ENCODE peak calls at places on chromosomes 1 and 21, in four cellular contexts. One of them, this sample, is unnamed.

GRCh38 chr1:168507271-168507670 is 36.5 kb downstream of the XCL2 start:
- DNase-seq in GM12878: no peak
- DNase-seq in A549: no peak
- DNase-seq in K562: no peak
- DNase-seq in this sample: no peak

GRCh38 chr1:2132222-2133038 is 62.1 kb downstream of the FAAP20 start:
- DNase-seq in A549: peak
- DNase-seq in K562: peak
- DNase-seq in GM12878: no peak
- DNase-seq in this sample: peak

GRCh38 chr1:159015440-159015909 is 5.8 kb downstream of the IFI16 start:
- DNase-seq in A549: peak
- DNase-seq in GM12878: peak
- DNase-seq in K562: no peak
- DNase-seq in this sample: no peak

GRCh38 chr1:181778630-181779285 is 282.8 kb downstream of the ZNF648 start:
- DNase-seq in GM12878: no peak
- DNase-seq in A549: peak
- DNase-seq in K562: no peak
- DNase-seq in this sample: no peak

GRCh38 chr1:61007534-61008364 is 74.6 kb upstream of the NFIA start:
- DNase-seq in A549: no peak
- DNase-seq in GM12878: no peak
- DNase-seq in K562: no peak
- DNase-seq in this sample: no peak

GRCh38 chr1:187871177-187871576 is 1042.4 kb downstream of the PLA2G4A start:
- DNase-seq in GM12878: no peak
- DNase-seq in A549: no peak
- DNase-seq in K562: no peak
- DNase-seq in this sample: no peak

GRCh38 chr1:50603274-50604271 is 180.3 kb upstream of the DMRTA2 start:
- DNase-seq in GM12878: no peak
- DNase-seq in K562: no peak
- DNase-seq in A549: peak
- DNase-seq in this sample: no peak

GRCh38 chr1:12359734-12360133 is 129.9 kb downstream of the VPS13D start:
- DNase-seq in GM12878: no peak
- DNase-seq in A549: no peak
- DNase-seq in K562: no peak
- DNase-seq in this sample: no peak

GRCh38 chr1:154784924-154785531 is 85.1 kb downstream of the KCNN3 start:
- DNase-seq in GM12878: peak
- DNase-seq in K562: no peak
- DNase-seq in A549: no peak
- DNase-seq in this sample: peak

DNA sequence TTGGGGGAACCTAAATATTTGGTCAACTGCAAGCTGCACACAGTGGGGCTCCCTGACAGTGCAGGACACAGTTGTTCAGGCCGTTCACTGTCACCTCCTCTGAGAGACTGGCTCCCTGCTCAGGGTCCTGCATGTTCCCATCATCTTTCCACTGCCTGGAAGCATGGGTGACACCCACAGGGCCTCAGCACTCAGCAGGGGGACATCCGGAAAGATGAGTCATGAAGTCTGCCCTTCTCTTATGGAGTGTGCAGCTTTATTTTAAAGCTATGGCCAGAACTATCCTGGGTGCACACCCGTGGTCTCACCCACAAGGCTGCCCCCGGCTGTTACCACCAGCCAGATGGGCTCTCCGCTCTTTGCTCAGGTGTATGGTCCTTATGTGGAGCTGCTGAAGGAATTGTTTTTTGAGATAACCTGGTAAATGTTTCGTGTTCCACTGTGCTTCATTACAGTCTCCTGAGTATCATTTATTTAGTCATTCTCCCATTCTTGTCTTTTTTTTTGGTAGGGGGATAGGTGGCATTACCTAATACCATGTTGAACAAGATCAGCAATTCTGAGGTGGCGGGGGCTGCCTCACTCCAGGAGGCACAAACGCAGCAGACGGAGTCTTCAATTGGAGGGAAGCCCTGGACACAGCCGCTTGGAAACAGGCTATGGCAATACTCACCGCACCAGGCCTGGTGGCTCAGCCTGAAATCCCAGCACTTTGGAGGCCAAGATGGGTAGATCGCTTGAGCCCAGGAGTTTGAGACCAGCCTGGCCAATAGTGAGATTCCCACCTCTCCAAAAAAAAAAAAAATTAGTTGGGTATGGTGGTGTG is 14.3 kb downstream of the TRIM11 start:
- DNase-seq in K562: peak
- DNase-seq in GM12878: no peak
- DNase-seq in A549: no peak
- DNase-seq in this sample: no peak
- TF ChIP-seq POLR2AphosphoS2 in K562: peak
- TF ChIP-seq POLR2AphosphoS2 in GM12878: no peak
- TF ChIP-seq POLR2AphosphoS2 in A549: no peak
- TF ChIP-seq POLR2AphosphoS2 in this sample: no peak

GRCh38 chr1:21593231-21593630 is 75.9 kb downstream of the RAP1GAP start:
- DNase-seq in K562: no peak
- DNase-seq in A549: no peak
- DNase-seq in GM12878: no peak
- DNase-seq in this sample: no peak

GRCh38 chr1:21594495-21594894 is 74.7 kb downstream of the RAP1GAP start:
- DNase-seq in K562: peak
- DNase-seq in A549: no peak
- DNase-seq in GM12878: no peak
- DNase-seq in this sample: no peak

GRCh38 chr1:21590906-21591301 is 78.3 kb downstream of the RAP1GAP start:
- DNase-seq in K562: no peak
- DNase-seq in A549: no peak
- DNase-seq in GM12878: no peak
- DNase-seq in this sample: no peak

GRCh38 chr1:21590116-21590905 is 78.8 kb downstream of the RAP1GAP start:
- DNase-seq in A549: no peak
- DNase-seq in GM12878: no peak
- DNase-seq in K562: no peak
- DNase-seq in this sample: no peak

GRCh38 chr1:21592086-21592865 is 76.9 kb downstream of the RAP1GAP start:
- DNase-seq in A549: no peak
- DNase-seq in K562: no peak
- DNase-seq in GM12878: no peak
- DNase-seq in this sample: no peak
- TF ChIP-seq POLR2AphosphoS2 in A549: no peak
- TF ChIP-seq POLR2AphosphoS2 in K562: no peak
- TF ChIP-seq POLR2AphosphoS2 in GM12878: no peak
- TF ChIP-seq POLR2AphosphoS2 in this sample: no peak

GRCh38 chr1:5754817-5755551 is 237.2 kb downstream of the NPHP4 start:
- DNase-seq in K562: no peak
- DNase-seq in GM12878: no peak
- DNase-seq in A549: no peak
- DNase-seq in this sample: no peak
- TF ChIP-seq POLR2AphosphoS2 in K562: no peak
- TF ChIP-seq POLR2AphosphoS2 in GM12878: no peak
- TF ChIP-seq POLR2AphosphoS2 in A549: no peak
- TF ChIP-seq POLR2AphosphoS2 in this sample: no peak

DNA sequence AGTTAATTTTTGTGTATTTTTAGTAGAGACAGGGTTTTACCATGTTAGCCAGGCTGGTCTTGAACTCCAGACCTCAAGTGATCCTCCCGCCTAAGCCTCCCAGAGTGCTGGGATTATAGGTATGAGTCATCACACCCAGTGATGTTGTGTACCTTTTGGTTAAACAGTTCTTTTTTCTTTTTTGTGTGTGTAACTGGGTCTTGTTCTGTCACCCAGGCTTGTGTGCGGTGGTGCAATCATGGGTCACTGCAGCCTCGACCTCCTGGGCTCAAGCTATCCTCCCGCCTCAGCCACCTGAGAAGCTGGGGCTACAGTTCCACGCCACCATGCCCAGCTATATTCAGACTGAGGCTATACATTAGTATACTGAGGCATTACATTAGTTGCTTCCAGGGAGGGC is 37.8 kb downstream of the GABPB2 start:
- DNase-seq in A549: no peak
- DNase-seq in K562: no peak
- DNase-seq in GM12878: no peak
- DNase-seq in this sample: peak
- TF ChIP-seq POLR2AphosphoS2 in A549: no peak
- TF ChIP-seq POLR2AphosphoS2 in K562: no peak
- TF ChIP-seq POLR2AphosphoS2 in GM12878: no peak
- TF ChIP-seq POLR2AphosphoS2 in this sample: no peak

DNA sequence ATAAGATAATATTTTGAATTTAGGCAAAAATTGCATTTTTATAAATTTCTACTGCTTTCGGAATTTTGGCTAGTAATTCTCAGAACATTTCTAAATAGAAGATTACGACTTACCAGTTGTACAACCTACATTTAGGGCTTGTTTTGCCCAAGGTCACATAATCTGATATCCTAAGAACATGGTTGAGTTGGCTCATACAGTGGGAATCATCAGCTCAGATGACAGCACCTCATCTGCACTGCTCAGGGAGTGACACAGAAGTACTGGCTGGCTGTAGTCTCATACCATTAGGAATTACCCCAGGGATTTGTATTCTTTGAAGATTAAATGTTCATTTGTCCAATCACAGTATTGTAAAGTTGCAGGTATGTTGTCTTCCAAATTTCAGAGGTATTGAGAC is 217.6 kb downstream of the ADGRL2 start:
- DNase-seq in A549: no peak
- DNase-seq in K562: no peak
- DNase-seq in GM12878: no peak
- DNase-seq in this sample: no peak
- TF ChIP-seq POLR2AphosphoS2 in A549: no peak
- TF ChIP-seq POLR2AphosphoS2 in K562: no peak
- TF ChIP-seq POLR2AphosphoS2 in GM12878: no peak
- TF ChIP-seq POLR2AphosphoS2 in this sample: no peak

GRCh38 chr21:45317401-45318145 is 29.9 kb upstream of the POFUT2 start:
- DNase-seq in GM12878: no peak
- DNase-seq in K562: no peak
- DNase-seq in A549: peak
- DNase-seq in this sample: peak
- TF ChIP-seq POLR2AphosphoS2 in GM12878: no peak
- TF ChIP-seq POLR2AphosphoS2 in K562: no peak
- TF ChIP-seq POLR2AphosphoS2 in A549: no peak
- TF ChIP-seq POLR2AphosphoS2 in this sample: no peak